ENCODE peak calls at places on chromosomes 7 and 10, in five cellular contexts. Y is psoas muscle, H is upper lobe of right lung, Z is hypothalamus, L is transverse colon. C is an unnamed sample.

GRCh38 chr10:58415757-58416156 is 30.5 kb downstream of the TFAM start:
- DNase-seq in Y (no peak), H (no peak), Z (no peak), L (no peak), C (no peak)

GRCh38 chr7:80611779-80612178 is 26.7 kb upstream of the CD36 start:
- DNase-seq in Y (peak; percentile 38), H (peak; percentile 64), Z (no peak), L (no peak), C (peak; percentile 47)

GRCh38 chr10:57952741-57953140 is 315.0 kb downstream of the IPMK start:
- DNase-seq in Y (no peak), H (no peak), Z (no peak), L (no peak), C (no peak)

GRCh38 chr7:94449151-94449725 is 54.5 kb downstream of the COL1A2 start:
- DNase-seq in Y (no peak), H (no peak), Z (no peak), L (no peak), C (no peak)

GRCh38 chr10:89332092-89332633 is 4.4 kb downstream of the IFIT3 start:
- DNase-seq in Y (no peak), H (no peak), Z (no peak), L (no peak), C (no peak)

GRCh38 chr10:30510184-30510931 is 76.4 kb downstream of the MAP3K8 start:
- DNase-seq in Y (peak; percentile 49), H (no peak), Z (no peak), L (peak; percentile 22), C (peak; percentile 72)

GRCh38 chr7:82729172-82730030 is 285.8 kb upstream of the CACNA2D1 start:
- DNase-seq in Y (no peak), H (no peak), Z (no peak), L (no peak), C (peak; percentile 32)

GRCh38 chr7:875476-876076 is 778 bp upstream of the GET4 start:
- DNase-seq in Y (no peak), H (no peak), Z (no peak), L (peak; percentile 30), C (no peak)

GRCh38 chr10:88194961-88195367 is 331.5 kb downstream of the PTEN start:
- DNase-seq in Y (no peak), H (no peak), Z (no peak), L (no peak), C (no peak)

GRCh38 chr10:11684717-11685645 is 57.2 kb upstream of the ECHDC3 start:
- DNase-seq in Y (peak; percentile 72), H (peak; percentile 81), Z (no peak), L (peak; percentile 74), C (peak; percentile 71)

GRCh38 chr10:99659868-99660366 is 608 bp downstream of the ENTPD7 start:
- DNase-seq in Y (no peak), H (no peak), Z (no peak), L (peak; percentile 11), C (no peak)

GRCh38 chr7:149723795-149724495 is 49.4 kb downstream of the ZNF467 start:
- DNase-seq in Y (no peak), H (peak; percentile 40), Z (no peak), L (no peak), C (no peak)

GRCh38 chr10:86207226-86207625 is 159.4 kb downstream of the GRID1 start:
- DNase-seq in Y (no peak), H (peak; percentile 9), Z (no peak), L (no peak), C (no peak)

GRCh38 chr10:52780391-52781155 is 8.0 kb upstream of the MBL2 start:
- DNase-seq in Y (no peak), H (no peak), Z (no peak), L (no peak), C (no peak)

GRCh38 chr7:87933605-87933952 is 472 bp upstream of the ADAM22 start:
- DNase-seq in Y (no peak), H (no peak), Z (no peak), L (no peak), C (no peak)

GRCh38 chr10:124946945-124947344 is 5.0 kb downstream of the ZRANB1 start:
- DNase-seq in Y (no peak), H (no peak), Z (no peak), L (no peak), C (no peak)

GRCh38 chr7:75937958-75938786 is 23.2 kb downstream of the POR start:
- DNase-seq in Y (peak; percentile 77), H (peak; percentile 78), Z (no peak), L (peak; percentile 26), C (peak; percentile 70)

GRCh38 chr7:106016331-106016730 is 53.3 kb downstream of the CDHR3 start:
- DNase-seq in Y (no peak), H (no peak), Z (no peak), L (no peak), C (no peak)

GRCh38 chr10:11468126-11468742 is 143.2 kb downstream of the USP6NL start:
- DNase-seq in Y (no peak), H (no peak), Z (no peak), L (no peak), C (no peak)

GRCh38 chr7:148687555-148687954 is 11.1 kb upstream of the CUL1 start:
- DNase-seq in Y (no peak), H (no peak), Z (no peak), L (no peak), C (no peak)

GRCh38 chr10:47458466-47459154 is 25.3 kb downstream of the ANXA8 start:
- DNase-seq in Y (no peak), H (no peak), Z (no peak), L (no peak), C (no peak)

C was measured in ureter.